ENCODE peak calls at places on chromosomes 6 and 20, in eight cellular contexts. Y, N, B, E, V, Z, K and P are unnamed samples.

GRCh38 chr20:31962741-31963140 is 5.2 kb upstream of the XKR7 start:
- DNase-seq in Y (no peak), N (no peak), B (no peak), E (no peak), V (no peak), Z (no peak), K (no peak), P (no peak)

GRCh38 chr6:104418125-104418524 is 441.6 kb downstream of the HACE1 start:
- DNase-seq in Y (no peak), N (no peak), B (no peak), E (no peak), V (no peak), Z (no peak), K (no peak), P (no peak)

GRCh38 chr20:50540620-50541605 is 30.7 kb downstream of the PTPN1 start:
- DNase-seq in Y (peak), N (no peak), B (no peak), E (no peak), V (no peak), Z (peak), K (no peak), P (no peak)

GRCh38 chr6:135159531-135159930 is 21.6 kb upstream of the MYB start:
- DNase-seq in Y (no peak), N (no peak), B (no peak), E (no peak), V (no peak), Z (no peak), K (no peak), P (no peak)

GRCh38 chr6:139376604-139377218 is 2.3 kb upstream of the CITED2 start:
- DNase-seq in Y (peak), N (no peak), B (no peak), E (no peak), V (peak), Z (peak), K (peak), P (no peak)

GRCh38 chr20:16098890-16099639 is 474.2 kb downstream of the KIF16B start:
- DNase-seq in Y (peak), N (no peak), B (no peak), E (no peak), V (no peak), Z (no peak), K (no peak), P (no peak)

GRCh38 chr6:66429220-66429619 is 722.2 kb upstream of the EYS start:
- DNase-seq in Y (peak), N (no peak), B (no peak), E (no peak), V (no peak), Z (peak), K (no peak), P (no peak)

GRCh38 chr6:147390909-147391536 is 117.5 kb upstream of the SAMD5 start:
- DNase-seq in Y (peak), N (no peak), B (no peak), E (no peak), V (no peak), Z (peak), K (no peak), P (no peak)

GRCh38 chr6:148382856-148383255 is 40.2 kb downstream of the SASH1 start:
- DNase-seq in Y (no peak), N (no peak), B (no peak), E (no peak), V (no peak), Z (no peak), K (no peak), P (no peak)

GRCh38 chr6:6678185-6678671 is 89.7 kb downstream of the LY86 start:
- DNase-seq in Y (peak), N (peak), B (no peak), E (no peak), V (peak), Z (peak), K (no peak), P (no peak)

GRCh38 chr6:144340541-144341371 is 55.6 kb downstream of the UTRN start:
- DNase-seq in Y (peak), N (no peak), B (no peak), E (no peak), V (no peak), Z (peak), K (no peak), P (no peak)

GRCh38 chr6:71510856-71511255 is 222.2 kb downstream of the OGFRL1 start:
- DNase-seq in Y (no peak), N (no peak), B (no peak), E (no peak), V (no peak), Z (no peak), K (no peak), P (no peak)

GRCh38 chr20:44552950-44553908 is 29.1 kb upstream of the PKIG start:
- DNase-seq in Y (peak), N (no peak), B (no peak), E (no peak), V (no peak), Z (peak), K (no peak), P (no peak)

GRCh38 chr6:89084954-89085353 is 4.4 kb downstream of the PNRC1 start:
- DNase-seq in Y (no peak), N (no peak), B (no peak), E (no peak), V (no peak), Z (peak), K (no peak), P (no peak)

GRCh38 chr6:145798530-145798929 is 16.1 kb downstream of the FBXO30 start:
- DNase-seq in Y (peak), N (no peak), B (no peak), E (no peak), V (no peak), Z (no peak), K (no peak), P (no peak)

GRCh38 chr20:46070215-46070910 is 19.4 kb downstream of the NCOA5 start:
- DNase-seq in Y (peak), N (no peak), B (no peak), E (no peak), V (no peak), Z (peak), K (no peak), P (no peak)

GRCh38 chr6:149563203-149563927 is 2.8 kb upstream of the GINM1 start:
- DNase-seq in Y (peak), N (no peak), B (no peak), E (no peak), V (no peak), Z (peak), K (no peak), P (no peak)

GRCh38 chr6:149559389-149559788 is 6.8 kb upstream of the GINM1 start:
- DNase-seq in Y (no peak), N (no peak), B (no peak), E (no peak), V (no peak), Z (no peak), K (no peak), P (no peak)

GRCh38 chr6:149563928-149564325 is 2.2 kb upstream of the GINM1 start:
- DNase-seq in Y (no peak), N (no peak), B (no peak), E (no peak), V (no peak), Z (no peak), K (no peak), P (no peak)

GRCh38 chr6:149558029-149558428 is 8.1 kb upstream of the GINM1 start:
- DNase-seq in Y (no peak), N (no peak), B (no peak), E (no peak), V (no peak), Z (no peak), K (no peak), P (no peak)

GRCh38 chr6:149560736-149561135 is 5.4 kb upstream of the GINM1 start:
- DNase-seq in Y (no peak), N (no peak), B (no peak), E (no peak), V (no peak), Z (no peak), K (no peak), P (no peak)
- TF ChIP-seq CTCF in Y (peak), N (peak), B (peak), E (peak), V (peak), Z (peak), K (peak), P (peak)

GRCh38 chr20:41613321-41613720 is 4.9 kb downstream of the CHD6 start:
- DNase-seq in Y (no peak), N (no peak), B (no peak), E (no peak), V (no peak), Z (no peak), K (no peak), P (no peak)
- TF ChIP-seq CTCF in Y (no peak), N (no peak), B (no peak), E (no peak), V (no peak), Z (no peak), K (no peak), P (no peak)

DNA sequence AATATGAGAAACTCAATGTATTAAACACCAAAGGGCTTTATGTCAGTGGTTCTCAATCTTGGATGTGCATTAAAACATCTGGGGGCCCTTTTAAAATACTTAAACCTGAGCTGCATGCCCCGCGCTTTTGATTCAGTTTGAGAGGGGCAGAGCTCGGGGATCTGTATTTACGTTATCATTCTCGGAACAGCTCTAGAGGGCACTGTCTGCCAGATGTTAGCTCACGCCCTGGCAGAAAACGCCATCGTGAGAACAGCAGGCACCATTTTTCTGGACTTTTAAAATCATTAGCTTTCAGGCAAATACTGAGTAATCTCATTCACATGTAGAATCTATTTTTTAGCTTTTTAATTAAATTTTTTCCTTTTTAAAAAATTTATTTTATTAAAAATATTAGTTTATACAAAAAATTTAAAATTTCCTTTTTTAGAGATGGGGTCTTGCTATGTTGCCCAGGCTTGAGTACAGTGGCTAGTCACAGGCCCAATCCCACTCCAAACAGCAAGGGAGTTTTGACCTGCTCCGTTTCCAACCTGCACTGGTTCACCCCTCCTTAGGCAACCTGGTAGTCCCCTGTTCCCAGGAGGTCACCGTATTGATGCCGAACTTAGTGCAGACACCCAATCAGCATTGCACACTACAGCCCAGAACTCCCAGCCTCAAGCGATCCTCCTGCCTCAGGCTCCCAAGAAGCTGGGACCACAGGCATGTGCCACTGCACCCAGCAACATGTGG is 30.0 kb upstream of the ZNF133 start:
- DNase-seq in Y (no peak), N (no peak), B (no peak), E (no peak), V (no peak), Z (no peak), K (no peak), P (no peak)
- TF ChIP-seq CTCF in Y (no peak), N (no peak), B (no peak), E (no peak), V (no peak), Z (no peak), K (no peak), P (no peak)

GRCh38 chr20:25011831-25012241 is 19.3 kb upstream of the APMAP start:
- DNase-seq in Y (no peak), N (no peak), B (no peak), E (no peak), V (peak), Z (no peak), K (peak), P (no peak)

GRCh38 chr20:25014816-25015215 is 22.3 kb upstream of the APMAP start:
- DNase-seq in Y (no peak), N (peak), B (no peak), E (no peak), V (peak), Z (no peak), K (peak), P (no peak)

GRCh38 chr20:25011261-25011660 is 18.7 kb upstream of the APMAP start:
- DNase-seq in Y (no peak), N (peak), B (no peak), E (no peak), V (no peak), Z (no peak), K (peak), P (no peak)

GRCh38 chr20:25013478-25014380 is 21.2 kb upstream of the APMAP start:
- DNase-seq in Y (no peak), N (peak), B (no peak), E (no peak), V (peak), Z (no peak), K (peak), P (peak)

GRCh38 chr20:25012616-25013189 is 20.2 kb upstream of the APMAP start:
- DNase-seq in Y (no peak), N (peak), B (no peak), E (no peak), V (peak), Z (no peak), K (peak), P (no peak)
- TF ChIP-seq CTCF in Y (no peak), N (no peak), B (no peak), E (no peak), V (no peak), Z (no peak), K (no peak), P (no peak)

DNA sequence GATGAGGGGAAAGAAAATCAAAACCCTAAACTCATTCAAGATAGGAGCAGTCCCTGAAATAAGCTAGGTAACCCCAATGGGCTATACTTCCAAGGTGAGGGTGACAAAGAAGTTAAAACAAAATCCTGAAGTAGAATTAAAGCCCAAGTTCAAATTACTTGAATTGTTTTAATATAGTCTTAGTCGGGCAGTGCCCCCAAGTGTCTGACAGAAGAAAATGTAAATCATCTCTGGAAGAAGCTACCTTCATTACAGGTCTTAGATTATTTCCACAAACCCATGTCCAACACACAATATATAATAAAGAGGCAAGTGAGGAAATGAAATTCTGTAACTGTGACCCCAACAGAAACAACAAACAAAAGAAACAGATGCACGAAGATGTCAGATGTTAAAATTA is 36.8 kb upstream of the L3MBTL3 start:
- DNase-seq in Y (peak), N (no peak), B (no peak), E (no peak), V (no peak), Z (peak), K (no peak), P (no peak)
- TF ChIP-seq CTCF in Y (no peak), N (no peak), B (no peak), E (no peak), V (no peak), Z (peak), K (no peak), P (no peak)

GRCh38 chr6:51515052-51515402 is 572.4 kb downstream of the PKHD1 start:
- DNase-seq in Y (no peak), N (no peak), B (no peak), E (no peak), V (no peak), Z (no peak), K (no peak), P (no peak)
- TF ChIP-seq CTCF in Y (no peak), N (no peak), B (peak), E (no peak), V (no peak), Z (no peak), K (peak), P (no peak)

DNA sequence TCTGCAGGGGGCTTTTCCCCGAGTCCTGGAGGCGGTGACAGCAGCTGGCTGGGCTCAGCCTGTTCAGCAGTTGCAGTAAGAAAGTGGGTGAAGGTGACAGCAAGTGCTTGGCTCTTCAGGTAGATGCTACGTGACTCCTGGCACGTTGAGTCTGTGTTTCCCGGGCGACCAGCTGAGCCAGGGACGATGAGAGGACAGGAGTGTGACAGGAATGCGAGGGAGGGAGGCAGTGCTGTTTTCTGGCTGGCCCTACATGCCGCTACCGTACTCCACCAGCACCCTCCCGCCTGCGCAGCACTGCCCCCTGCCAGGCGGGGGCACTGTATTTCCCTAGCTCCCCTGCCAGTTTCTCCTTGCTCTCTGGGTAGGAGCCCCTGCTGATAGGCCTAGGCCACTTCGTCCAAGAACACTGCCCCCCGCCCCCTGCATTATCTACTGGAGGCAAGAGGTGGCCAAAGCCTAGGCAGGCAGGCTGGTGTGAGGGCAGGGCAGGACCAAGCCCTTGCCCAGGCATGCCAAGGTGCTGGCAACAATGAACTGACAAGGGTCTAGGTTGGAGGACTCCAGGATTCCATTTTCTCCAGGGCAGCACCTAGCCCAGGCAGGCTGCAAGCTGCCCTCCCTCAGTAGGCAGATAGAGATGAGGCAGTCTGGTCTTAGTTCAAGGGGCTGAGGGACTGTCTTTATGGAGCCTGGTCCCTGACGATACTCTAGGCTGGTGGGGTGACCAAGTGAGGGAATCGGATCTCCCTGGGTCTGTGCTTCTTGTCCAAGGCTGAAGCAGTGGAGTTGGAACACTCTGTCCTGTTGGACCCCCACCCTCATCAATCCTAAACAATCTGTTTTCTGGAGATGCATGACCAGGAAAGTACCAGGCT is 19.2 kb downstream of the MRPS18A start:
- DNase-seq in Y (peak), N (peak), B (peak), E (peak), V (peak), Z (peak), K (peak), P (peak)
- TF ChIP-seq CTCF in Y (peak), N (no peak), B (peak), E (no peak), V (peak), Z (peak), K (peak), P (peak)